ENCODE peak calls at places on chromosomes 7 and 10, in six cellular contexts. F is HL-60, V is transverse colon, T is SK-N-SH, S is HCT116, I is K562. C is an unnamed sample.

GRCh38 chr10:35379226-35380137 is 43.2 kb downstream of the CCNY start:
- DNase-seq in F (no peak), V (no peak), T (no peak), S (no peak), I (peak), C (no peak)

GRCh38 chr7:91348686-91349085 is 84.5 kb downstream of the FZD1 start:
- DNase-seq in F (no peak), V (no peak), T (no peak), S (no peak), I (no peak), C (no peak)

GRCh38 chr10:82288461-82288881 is 413.5 kb downstream of the NRG3 start:
- DNase-seq in F (no peak), V (no peak), T (no peak), S (no peak), I (no peak), C (no peak)

GRCh38 chr10:96460316-96460715 is 53.4 kb downstream of the TLL2 start:
- DNase-seq in F (no peak), V (no peak), T (no peak), S (no peak), I (no peak), C (no peak)

GRCh38 chr7:86942081-86942480 is 117.4 kb downstream of the ELAPOR2 start:
- DNase-seq in F (no peak), V (no peak), T (no peak), S (no peak), I (no peak), C (no peak)

GRCh38 chr7:112495820-112496462 is 15.2 kb downstream of the LSMEM1 start:
- DNase-seq in F (no peak), V (peak), T (peak), S (peak), I (peak), C (no peak)

GRCh38 chr7:5526190-5527037 is 102.8 kb upstream of the TNRC18 start:
- DNase-seq in F (peak), V (peak), T (peak), S (no peak), I (no peak), C (no peak)

GRCh38 chr7:150988230-150989226 is 2.3 kb upstream of the NOS3 start:
- DNase-seq in F (no peak), V (peak), T (peak), S (no peak), I (peak), C (no peak)

DNA sequence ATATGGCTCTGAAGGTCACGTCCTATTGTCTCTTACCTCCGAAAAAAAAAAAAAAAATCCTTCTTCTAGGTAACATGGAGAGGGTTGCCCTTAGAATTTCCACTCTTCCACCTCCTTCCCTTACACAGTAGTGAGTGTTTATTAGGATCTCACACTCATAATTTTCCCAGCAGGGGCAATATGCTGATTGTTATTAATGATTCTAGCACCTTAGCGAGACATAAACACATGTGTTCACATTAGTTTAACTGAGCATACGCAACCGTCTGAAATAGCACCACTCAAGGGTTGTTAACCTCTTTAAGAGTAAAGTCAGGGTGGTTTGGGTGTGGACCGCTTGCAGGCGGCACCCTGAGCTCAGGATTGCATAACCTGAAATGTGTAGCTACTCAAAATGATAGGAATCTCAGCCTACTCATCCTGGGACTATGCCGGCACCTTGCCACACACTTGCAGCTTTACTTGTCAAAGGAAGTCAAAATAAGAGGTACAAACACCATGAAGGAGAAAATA is 52.2 kb downstream of the CPEB3 start:
- DNase-seq in F (peak), V (peak), T (no peak), S (no peak), I (peak), C (no peak)
- TF ChIP-seq POLR2AphosphoS5 in F (no peak), V (peak), T (no peak), S (no peak), I (no peak), C (peak)

GRCh38 chr10:75617485-75618155 is 186.2 kb downstream of the LRMDA start:
- DNase-seq in F (no peak), V (no peak), T (no peak), S (no peak), I (no peak), C (peak)
- TF ChIP-seq POLR2AphosphoS5 in F (no peak), V (no peak), T (no peak), S (no peak), I (no peak), C (no peak)

GRCh38 chr10:17066000-17066399 is 63.6 kb downstream of the CUBN start:
- DNase-seq in F (no peak), V (no peak), T (no peak), S (no peak), I (no peak), C (no peak)

GRCh38 chr10:17065273-17065672 is 64.3 kb downstream of the CUBN start:
- DNase-seq in F (no peak), V (no peak), T (no peak), S (no peak), I (no peak), C (no peak)

GRCh38 chr10:17066801-17067200 is 62.8 kb downstream of the CUBN start:
- DNase-seq in F (no peak), V (no peak), T (no peak), S (no peak), I (no peak), C (no peak)

GRCh38 chr10:17068953-17069352 is 60.7 kb downstream of the CUBN start:
- DNase-seq in F (no peak), V (no peak), T (no peak), S (no peak), I (no peak), C (no peak)

DNA sequence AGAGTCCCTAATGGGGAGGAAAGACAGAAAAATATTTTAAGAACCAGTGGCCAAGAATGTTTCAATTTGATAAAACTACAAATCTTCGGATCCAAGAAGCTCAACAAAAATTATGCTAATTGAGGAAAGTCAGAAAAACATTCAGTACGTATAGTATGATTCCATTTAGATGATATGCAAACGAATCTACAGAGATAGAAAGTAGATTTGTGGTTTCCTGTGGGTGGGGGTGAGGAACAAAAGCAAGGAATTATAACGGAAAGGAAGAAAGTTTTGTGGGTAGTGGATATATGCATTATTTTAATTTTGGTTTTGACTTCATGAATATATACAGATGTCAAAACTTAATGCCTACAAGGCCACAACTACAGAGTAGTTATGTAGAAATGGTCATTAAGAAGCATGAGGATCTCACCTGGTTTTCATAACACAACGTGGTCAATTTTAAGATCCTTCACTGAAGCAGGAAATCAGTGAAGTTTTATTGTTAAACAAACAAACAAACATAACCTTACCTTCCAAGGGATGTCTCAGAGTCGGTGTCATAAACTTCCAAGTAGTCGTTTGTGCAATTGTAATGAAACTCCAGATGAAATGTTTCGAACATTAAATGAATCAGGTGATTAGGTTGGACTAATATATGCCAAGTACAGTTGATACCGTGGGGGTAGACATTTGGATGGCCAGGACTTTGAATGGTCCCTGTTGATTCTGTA is 61.9 kb downstream of the CUBN start:
- DNase-seq in F (no peak), V (no peak), T (no peak), S (no peak), I (no peak), C (no peak)
- TF ChIP-seq POLR2AphosphoS5 in F (no peak), V (no peak), T (no peak), S (no peak), I (no peak), C (no peak)

GRCh38 chr10:18197706-18198105 is 57.5 kb downstream of the CACNB2 start:
- DNase-seq in F (no peak), V (no peak), T (no peak), S (no peak), I (no peak), C (no peak)

GRCh38 chr10:18202600-18203150 is 62.5 kb downstream of the CACNB2 start:
- DNase-seq in F (no peak), V (no peak), T (no peak), S (no peak), I (no peak), C (no peak)

GRCh38 chr10:18195060-18195799 is 55.0 kb downstream of the CACNB2 start:
- DNase-seq in F (no peak), V (peak), T (no peak), S (no peak), I (no peak), C (no peak)

GRCh38 chr10:18196806-18197550 is 56.8 kb downstream of the CACNB2 start:
- DNase-seq in F (no peak), V (no peak), T (no peak), S (no peak), I (no peak), C (no peak)
- TF ChIP-seq POLR2AphosphoS5 in F (no peak), V (peak), T (no peak), S (no peak), I (no peak), C (no peak)

GRCh38 chr10:80173441-80173840 is 31.9 kb downstream of the ANXA11 start:
- DNase-seq in F (no peak), V (no peak), T (no peak), S (no peak), I (no peak), C (no peak)

GRCh38 chr10:80170026-80170425 is 35.3 kb downstream of the ANXA11 start:
- DNase-seq in F (no peak), V (no peak), T (no peak), S (no peak), I (no peak), C (no peak)

GRCh38 chr10:80170641-80171040 is 34.7 kb downstream of the ANXA11 start:
- DNase-seq in F (no peak), V (no peak), T (no peak), S (no peak), I (no peak), C (no peak)

GRCh38 chr10:80172896-80173295 is 32.4 kb downstream of the ANXA11 start:
- DNase-seq in F (no peak), V (peak), T (no peak), S (no peak), I (no peak), C (no peak)

GRCh38 chr10:80171248-80171660 is 34.1 kb downstream of the ANXA11 start:
- DNase-seq in F (no peak), V (peak), T (no peak), S (no peak), I (no peak), C (no peak)
- TF ChIP-seq POLR2AphosphoS5 in F (no peak), V (no peak), T (no peak), S (no peak), I (no peak), C (no peak)

DNA sequence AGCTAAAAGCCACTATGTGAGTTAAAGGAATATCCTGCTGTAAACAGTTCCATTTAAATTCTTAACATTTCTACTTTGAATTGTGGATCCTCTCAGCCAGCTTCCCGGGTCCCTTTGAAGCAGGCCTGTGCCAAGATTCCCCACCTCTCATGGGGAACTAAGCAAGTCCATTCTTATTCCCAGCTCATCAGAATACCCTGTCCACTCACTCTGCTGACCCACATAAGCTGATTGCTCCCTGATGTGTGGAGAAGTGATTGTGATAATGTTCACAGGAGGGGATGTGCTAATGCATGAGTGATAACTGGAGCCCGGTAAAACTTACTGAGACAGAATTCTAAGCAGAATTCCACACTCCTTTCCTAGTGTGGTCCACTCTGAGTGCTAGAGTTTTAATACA is 709.7 kb downstream of the CNTNAP2 start:
- DNase-seq in F (no peak), V (no peak), T (peak), S (no peak), I (no peak), C (no peak)
- TF ChIP-seq POLR2AphosphoS5 in F (no peak), V (no peak), T (no peak), S (no peak), I (no peak), C (no peak)

DNA sequence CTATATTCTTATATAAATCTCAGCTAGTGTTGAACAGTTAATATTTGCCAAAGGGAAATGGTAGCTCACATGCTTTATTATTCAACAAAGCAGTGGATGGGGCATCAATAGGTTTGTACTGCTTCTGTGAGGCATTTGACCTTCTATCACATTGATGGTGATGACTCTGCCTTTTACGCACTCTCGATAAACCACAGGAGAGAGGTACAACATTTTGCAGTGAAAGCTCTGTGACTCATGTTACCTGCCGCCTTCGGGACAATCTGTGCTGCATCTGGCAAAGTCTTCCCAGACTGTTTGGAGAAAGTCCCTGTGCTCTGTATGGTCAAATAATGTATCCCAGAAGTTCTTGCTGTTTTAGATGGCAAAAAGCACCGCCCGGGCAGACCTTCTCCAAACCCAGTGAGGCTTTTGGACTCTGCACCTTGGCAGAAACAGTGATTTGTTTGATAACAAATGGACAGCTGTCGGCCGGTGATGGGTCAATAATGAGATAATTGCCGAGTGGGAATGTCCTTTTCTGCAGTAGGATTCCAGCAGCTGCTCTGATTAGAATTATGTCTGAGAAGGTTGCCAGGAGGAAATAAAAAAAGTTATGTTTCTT is 61.0 kb downstream of the PLPP4 start:
- DNase-seq in F (no peak), V (no peak), T (no peak), S (no peak), I (no peak), C (no peak)
- TF ChIP-seq POLR2AphosphoS5 in F (no peak), V (no peak), T (no peak), S (no peak), I (no peak), C (no peak)

GRCh38 chr10:113470372-113471240 is 82.2 kb upstream of the HABP2 start:
- DNase-seq in F (no peak), V (no peak), T (no peak), S (no peak), I (no peak), C (no peak)
- TF ChIP-seq POLR2AphosphoS5 in F (no peak), V (no peak), T (no peak), S (no peak), I (no peak), C (no peak)

GRCh38 chr7:146539836-146540235 is 423.2 kb downstream of the CNTNAP2 start:
- DNase-seq in F (no peak), V (no peak), T (no peak), S (no peak), I (no peak), C (no peak)
- TF ChIP-seq POLR2AphosphoS5 in F (no peak), V (no peak), T (no peak), S (no peak), I (no peak), C (no peak)